ENCODE peak calls at places on chromosomes 11 and 22, in ten cellular contexts. One of them, this sample, is unnamed.

GRCh38 chr22:19962909-19963806 is 21.5 kb upstream of the TXNRD2 start:
- DNase-seq in astrocyte: peak
- DNase-seq in PC-3: peak
- DNase-seq in HCT116: peak
- DNase-seq in GM23248: peak
- DNase-seq in MM.1S: no peak
- DNase-seq in GM12878: no peak
- DNase-seq in K562: no peak
- DNase-seq in mammary epithelial cell: peak
- DNase-seq in keratinocyte: peak
- DNase-seq in this sample: no peak

GRCh38 chr11:71488086-71488967 is 35.3 kb downstream of the NADSYN1 start:
- DNase-seq in astrocyte: peak
- DNase-seq in PC-3: peak
- DNase-seq in HCT116: no peak
- DNase-seq in GM23248: no peak
- DNase-seq in MM.1S: no peak
- DNase-seq in GM12878: no peak
- DNase-seq in K562: peak
- DNase-seq in mammary epithelial cell: peak
- DNase-seq in keratinocyte: peak
- DNase-seq in this sample: no peak

GRCh38 chr11:119015054-119015611 is 3.0 kb downstream of the RPS25 start:
- DNase-seq in astrocyte: no peak
- DNase-seq in PC-3: peak
- DNase-seq in HCT116: no peak
- DNase-seq in GM23248: peak
- DNase-seq in MM.1S: no peak
- DNase-seq in GM12878: no peak
- DNase-seq in K562: peak
- DNase-seq in mammary epithelial cell: no peak
- DNase-seq in keratinocyte: no peak
- DNase-seq in this sample: peak

GRCh38 chr11:26649884-26650283 is 72.0 kb downstream of the SLC5A12 start:
- DNase-seq in astrocyte: peak
- DNase-seq in PC-3: peak
- DNase-seq in HCT116: peak
- DNase-seq in GM23248: peak
- DNase-seq in MM.1S: peak
- DNase-seq in GM12878: peak
- DNase-seq in K562: peak
- DNase-seq in mammary epithelial cell: peak
- DNase-seq in keratinocyte: no peak
- DNase-seq in this sample: peak

GRCh38 chr11:85627332-85627997 is at the start of gene DLG2:
- DNase-seq in astrocyte: peak
- DNase-seq in PC-3: peak
- DNase-seq in HCT116: no peak
- DNase-seq in GM23248: peak
- DNase-seq in MM.1S: peak
- DNase-seq in GM12878: no peak
- DNase-seq in K562: no peak
- DNase-seq in mammary epithelial cell: peak
- DNase-seq in keratinocyte: no peak
- DNase-seq in this sample: peak

GRCh38 chr11:45664376-45665205 is 831 bp downstream of the CHST1 start:
- DNase-seq in astrocyte: no peak
- DNase-seq in PC-3: no peak
- DNase-seq in HCT116: no peak
- DNase-seq in GM23248: no peak
- DNase-seq in MM.1S: no peak
- DNase-seq in GM12878: no peak
- DNase-seq in K562: no peak
- DNase-seq in mammary epithelial cell: no peak
- DNase-seq in keratinocyte: no peak
- DNase-seq in this sample: peak

GRCh38 chr11:110298298-110298765 is 1.9 kb upstream of the RDX start:
- DNase-seq in astrocyte: no peak
- DNase-seq in PC-3: peak
- DNase-seq in HCT116: no peak
- DNase-seq in GM23248: no peak
- DNase-seq in MM.1S: no peak
- DNase-seq in GM12878: no peak
- DNase-seq in K562: no peak
- DNase-seq in mammary epithelial cell: peak
- DNase-seq in keratinocyte: no peak
- DNase-seq in this sample: no peak

GRCh38 chr22:40714514-40714966 is 35.3 kb downstream of the MCHR1 start:
- DNase-seq in astrocyte: peak
- DNase-seq in PC-3: peak
- DNase-seq in HCT116: no peak
- DNase-seq in GM23248: peak
- DNase-seq in MM.1S: no peak
- DNase-seq in GM12878: no peak
- DNase-seq in K562: no peak
- DNase-seq in mammary epithelial cell: peak
- DNase-seq in keratinocyte: no peak
- DNase-seq in this sample: peak

GRCh38 chr11:102813484-102813883 is 15.5 kb upstream of the MMP1 start:
- DNase-seq in astrocyte: no peak
- DNase-seq in PC-3: no peak
- DNase-seq in HCT116: no peak
- DNase-seq in GM23248: no peak
- DNase-seq in MM.1S: no peak
- DNase-seq in GM12878: no peak
- DNase-seq in K562: no peak
- DNase-seq in mammary epithelial cell: peak
- DNase-seq in keratinocyte: no peak
- DNase-seq in this sample: no peak

GRCh38 chr11:128848815-128849455 is 18.2 kb downstream of the KCNJ1 start:
- DNase-seq in astrocyte: no peak
- DNase-seq in PC-3: peak
- DNase-seq in HCT116: peak
- DNase-seq in GM23248: peak
- DNase-seq in MM.1S: peak
- DNase-seq in GM12878: no peak
- DNase-seq in K562: peak
- DNase-seq in mammary epithelial cell: no peak
- DNase-seq in keratinocyte: no peak
- DNase-seq in this sample: peak

GRCh38 chr11:43639224-43639623 is 41.3 kb upstream of the HSD17B12 start:
- DNase-seq in astrocyte: no peak
- DNase-seq in PC-3: no peak
- DNase-seq in HCT116: no peak
- DNase-seq in GM23248: no peak
- DNase-seq in MM.1S: no peak
- DNase-seq in GM12878: no peak
- DNase-seq in K562: no peak
- DNase-seq in mammary epithelial cell: no peak
- DNase-seq in keratinocyte: no peak
- DNase-seq in this sample: no peak

GRCh38 chr11:43638717-43639116 is 41.8 kb upstream of the HSD17B12 start:
- DNase-seq in astrocyte: no peak
- DNase-seq in PC-3: no peak
- DNase-seq in HCT116: no peak
- DNase-seq in GM23248: peak
- DNase-seq in MM.1S: no peak
- DNase-seq in GM12878: no peak
- DNase-seq in K562: no peak
- DNase-seq in mammary epithelial cell: no peak
- DNase-seq in keratinocyte: no peak
- DNase-seq in this sample: peak

GRCh38 chr11:43644626-43645299 is 35.8 kb upstream of the HSD17B12 start:
- DNase-seq in astrocyte: peak
- DNase-seq in PC-3: peak
- DNase-seq in HCT116: no peak
- DNase-seq in GM23248: peak
- DNase-seq in MM.1S: peak
- DNase-seq in GM12878: no peak
- DNase-seq in K562: peak
- DNase-seq in mammary epithelial cell: peak
- DNase-seq in keratinocyte: no peak
- DNase-seq in this sample: no peak

GRCh38 chr11:43643898-43644625 is 36.5 kb upstream of the HSD17B12 start:
- DNase-seq in astrocyte: peak
- DNase-seq in PC-3: peak
- DNase-seq in HCT116: peak
- DNase-seq in GM23248: peak
- DNase-seq in MM.1S: peak
- DNase-seq in GM12878: peak
- DNase-seq in K562: peak
- DNase-seq in mammary epithelial cell: peak
- DNase-seq in keratinocyte: no peak
- DNase-seq in this sample: peak

DNA sequence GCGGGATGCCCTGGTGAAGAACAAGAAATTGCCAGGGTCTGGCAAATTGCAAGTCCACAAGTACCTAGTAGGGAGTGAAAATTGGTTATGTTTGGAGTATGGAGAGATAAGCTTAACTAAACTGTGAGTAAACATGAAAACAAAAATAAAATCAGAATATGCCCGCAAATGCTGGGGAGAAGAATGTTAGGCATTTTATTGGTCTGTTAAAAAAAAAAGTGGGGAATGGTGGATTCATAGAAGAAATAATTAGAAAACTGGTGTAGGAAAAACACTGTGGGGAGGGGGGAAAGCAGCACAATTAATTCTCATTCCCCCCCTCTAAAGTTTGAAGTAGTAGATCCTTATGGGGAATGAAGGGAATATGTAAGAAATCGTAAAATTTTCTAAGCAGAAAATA is 40.6 kb upstream of the HSD17B12 start:
- DNase-seq in astrocyte: no peak
- DNase-seq in PC-3: no peak
- DNase-seq in HCT116: no peak
- DNase-seq in GM23248: no peak
- DNase-seq in MM.1S: no peak
- DNase-seq in GM12878: no peak
- DNase-seq in K562: no peak
- DNase-seq in mammary epithelial cell: no peak
- DNase-seq in keratinocyte: no peak
- DNase-seq in this sample: no peak
- TF ChIP-seq EZH2 in astrocyte: no peak
- TF ChIP-seq EZH2 in PC-3: no peak
- TF ChIP-seq EZH2 in HCT116: no peak
- TF ChIP-seq EZH2 in GM23248: no peak
- TF ChIP-seq EZH2 in MM.1S: no peak
- TF ChIP-seq EZH2 in GM12878: no peak
- TF ChIP-seq EZH2 in K562: no peak
- TF ChIP-seq EZH2 in mammary epithelial cell: no peak
- TF ChIP-seq EZH2 in keratinocyte: no peak
- TF ChIP-seq EZH2 in this sample: no peak

GRCh38 chr11:80315263-80315662 is 874.4 kb upstream of the TENM4 start:
- DNase-seq in astrocyte: no peak
- DNase-seq in PC-3: no peak
- DNase-seq in HCT116: no peak
- DNase-seq in GM23248: no peak
- DNase-seq in MM.1S: no peak
- DNase-seq in GM12878: no peak
- DNase-seq in K562: no peak
- DNase-seq in mammary epithelial cell: peak
- DNase-seq in keratinocyte: peak
- DNase-seq in this sample: no peak
- TF ChIP-seq EZH2 in astrocyte: no peak
- TF ChIP-seq EZH2 in PC-3: no peak
- TF ChIP-seq EZH2 in HCT116: no peak
- TF ChIP-seq EZH2 in GM23248: no peak
- TF ChIP-seq EZH2 in MM.1S: no peak
- TF ChIP-seq EZH2 in GM12878: no peak
- TF ChIP-seq EZH2 in K562: no peak
- TF ChIP-seq EZH2 in mammary epithelial cell: no peak
- TF ChIP-seq EZH2 in keratinocyte: no peak
- TF ChIP-seq EZH2 in this sample: no peak

DNA sequence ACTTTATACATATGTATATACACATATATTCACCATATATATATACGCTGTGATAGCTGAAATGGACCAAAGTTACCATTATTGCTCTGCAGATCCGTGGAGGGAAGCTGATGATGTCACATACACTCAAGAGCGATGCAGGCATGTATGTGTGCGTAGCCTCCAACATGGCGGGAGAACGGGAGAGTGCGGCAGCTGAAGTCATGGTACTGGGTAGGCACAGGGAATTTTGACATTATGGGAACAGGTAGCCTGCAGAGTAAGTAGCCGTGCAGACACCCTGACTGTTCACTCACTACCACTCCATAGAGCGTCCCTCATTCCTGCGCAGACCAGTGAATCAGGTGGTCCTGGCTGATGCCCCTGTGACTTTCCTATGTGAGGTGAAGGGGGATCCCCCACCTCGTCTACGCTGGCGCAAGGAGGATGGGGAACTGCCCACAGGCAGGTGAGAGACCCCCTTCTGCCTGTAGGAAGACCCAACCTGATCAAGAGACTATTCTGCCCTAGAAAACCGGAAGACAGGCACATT is 4.7 kb downstream of the ROBO3 start:
- DNase-seq in astrocyte: no peak
- DNase-seq in PC-3: no peak
- DNase-seq in HCT116: no peak
- DNase-seq in GM23248: no peak
- DNase-seq in MM.1S: no peak
- DNase-seq in GM12878: no peak
- DNase-seq in K562: no peak
- DNase-seq in mammary epithelial cell: no peak
- DNase-seq in keratinocyte: no peak
- DNase-seq in this sample: no peak
- TF ChIP-seq EZH2 in astrocyte: no peak
- TF ChIP-seq EZH2 in PC-3: no peak
- TF ChIP-seq EZH2 in HCT116: no peak
- TF ChIP-seq EZH2 in GM23248: peak
- TF ChIP-seq EZH2 in MM.1S: no peak
- TF ChIP-seq EZH2 in GM12878: no peak
- TF ChIP-seq EZH2 in K562: no peak
- TF ChIP-seq EZH2 in mammary epithelial cell: no peak
- TF ChIP-seq EZH2 in keratinocyte: no peak
- TF ChIP-seq EZH2 in this sample: no peak

DNA sequence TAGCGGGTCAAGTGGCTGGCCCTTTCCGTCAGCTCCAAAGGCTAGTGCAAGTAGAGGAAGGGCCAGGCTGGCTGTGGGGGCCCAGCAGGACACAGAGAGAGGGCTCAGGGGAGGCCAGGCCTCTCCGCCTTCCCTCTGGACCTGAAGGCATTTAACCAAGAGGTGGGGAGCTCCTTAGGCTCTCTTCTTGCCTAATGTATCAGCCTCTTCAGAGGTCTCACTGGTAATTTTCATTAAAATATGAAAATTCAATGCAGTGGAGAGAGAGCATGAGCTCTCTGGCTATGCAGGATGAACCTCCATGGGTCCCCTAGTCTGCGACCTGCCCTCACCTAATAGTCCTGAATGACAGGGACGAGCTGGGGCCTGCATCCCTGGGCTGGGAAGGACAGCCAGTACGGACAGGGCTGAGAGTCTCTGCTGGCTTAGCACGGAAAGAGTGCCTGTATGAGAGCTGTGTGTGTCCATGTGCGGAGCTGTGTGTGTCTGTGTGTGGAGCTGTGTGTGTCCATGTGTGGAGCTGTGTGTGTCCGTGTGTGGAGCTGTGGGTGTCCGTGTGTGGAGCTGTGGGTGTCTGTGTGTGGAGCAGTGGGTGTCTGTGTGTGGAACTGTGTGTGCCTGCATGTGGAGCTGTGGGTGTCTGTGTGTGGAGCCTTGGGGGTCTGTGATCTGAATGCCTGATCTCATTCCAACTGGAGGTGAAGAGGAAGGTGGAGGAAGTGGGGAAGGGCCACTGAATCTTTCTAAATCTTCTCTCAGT is 2.4 kb downstream of the ALX4 start:
- DNase-seq in astrocyte: no peak
- DNase-seq in PC-3: no peak
- DNase-seq in HCT116: no peak
- DNase-seq in GM23248: no peak
- DNase-seq in MM.1S: no peak
- DNase-seq in GM12878: no peak
- DNase-seq in K562: no peak
- DNase-seq in mammary epithelial cell: no peak
- DNase-seq in keratinocyte: no peak
- DNase-seq in this sample: no peak
- TF ChIP-seq EZH2 in astrocyte: no peak
- TF ChIP-seq EZH2 in PC-3: no peak
- TF ChIP-seq EZH2 in HCT116: no peak
- TF ChIP-seq EZH2 in GM23248: no peak
- TF ChIP-seq EZH2 in MM.1S: no peak
- TF ChIP-seq EZH2 in GM12878: no peak
- TF ChIP-seq EZH2 in K562: no peak
- TF ChIP-seq EZH2 in mammary epithelial cell: no peak
- TF ChIP-seq EZH2 in keratinocyte: no peak
- TF ChIP-seq EZH2 in this sample: no peak